ENCODE peak calls at places on chromosomes 16 and 17, in six cellular contexts. K is right lobe of liver, V is dorsolateral prefrontal cortex, S is GM13976, Q is cardiac fibroblast, L is fibroblast of pulmonary artery. W is an unnamed sample.
A peak's percentile ranks its signal among the peaks of the same experiment; 100 is the strongest.

GRCh38 chr16:35862242-35862641 is 2402.8 kb downstream of the TP53TG3F start:
- DNase-seq in S (no peak), L (no peak), Q (no peak), K (no peak), V (no peak), W (no peak)

GRCh38 chr16:78462261-78463208 is 363.1 kb downstream of the WWOX start:
- DNase-seq in K (peak; percentile 60), S (no peak), L (no peak), Q (no peak), V (no peak), W (no peak)

GRCh38 chr17:1498869-1499268 is 6.4 kb upstream of the MYO1C start:
- DNase-seq in Q (peak; percentile 43), S (no peak), L (peak; percentile 56), K (no peak), V (no peak), W (no peak)

GRCh38 chr17:7570351-7570750 is 8.6 kb downstream of the SENP3 start:
- DNase-seq in S (no peak), Q (no peak), L (no peak), K (no peak), V (no peak), W (no peak)

GRCh38 chr16:8798174-8798527 is 512 bp downstream of the PMM2 start:
- DNase-seq in V (no peak), K (no peak), L (peak; percentile 21), Q (no peak), S (no peak), W (no peak)

GRCh38 chr17:2689411-2690164 is 22.0 kb downstream of the CLUH start:
- DNase-seq in S (peak; percentile 30), K (no peak), V (no peak), L (no peak), Q (no peak), W (no peak)

GRCh38 chr17:74389094-74389753 is 21.9 kb downstream of the GPR142 start:
- DNase-seq in Q (no peak), L (no peak), V (no peak), S (no peak), K (no peak), W (no peak)

GRCh38 chr17:80708497-80708896 is 163.9 kb downstream of the RPTOR start:
- DNase-seq in Q (no peak), S (no peak), V (no peak), K (no peak), L (no peak), W (no peak)

GRCh38 chr17:17971431-17972125 is 622 bp downstream of the TOM1L2 start:
- DNase-seq in K (peak; percentile 77), Q (peak; percentile 43), L (no peak), V (peak; percentile 46), S (no peak), W (no peak)

GRCh38 chr16:11587643-11588247 is 1.0 kb upstream of the LITAF start:
- DNase-seq in V (no peak), Q (no peak), L (no peak), S (no peak), K (peak; percentile 51), W (no peak)

GRCh38 chr16:49181812-49182211 is 99.8 kb downstream of the CBLN1 start:
- DNase-seq in Q (no peak), S (no peak), V (no peak), L (no peak), K (no peak), W (no peak)

GRCh38 chr17:73658821-73659220 is 14.6 kb upstream of the SDK2 start:
- DNase-seq in S (no peak), V (no peak), L (no peak), K (no peak), Q (no peak), W (no peak)

GRCh38 chr16:87584975-87585374 is 17.3 kb upstream of the JPH3 start:
- DNase-seq in Q (no peak), S (no peak), V (no peak), K (no peak), L (no peak), W (no peak)

GRCh38 chr16:87582966-87583325 is 19.4 kb upstream of the JPH3 start:
- DNase-seq in V (no peak), K (no peak), Q (no peak), L (no peak), S (no peak), W (no peak)

GRCh38 chr16:87584271-87584670 is 18.0 kb upstream of the JPH3 start:
- DNase-seq in K (no peak), L (peak; percentile 48), S (no peak), V (no peak), Q (peak; percentile 30), W (no peak)

GRCh38 chr16:87582221-87582965 is 19.9 kb upstream of the JPH3 start:
- DNase-seq in Q (peak; percentile 94), S (no peak), K (no peak), V (no peak), L (peak; percentile 88), W (no peak)

DNA sequence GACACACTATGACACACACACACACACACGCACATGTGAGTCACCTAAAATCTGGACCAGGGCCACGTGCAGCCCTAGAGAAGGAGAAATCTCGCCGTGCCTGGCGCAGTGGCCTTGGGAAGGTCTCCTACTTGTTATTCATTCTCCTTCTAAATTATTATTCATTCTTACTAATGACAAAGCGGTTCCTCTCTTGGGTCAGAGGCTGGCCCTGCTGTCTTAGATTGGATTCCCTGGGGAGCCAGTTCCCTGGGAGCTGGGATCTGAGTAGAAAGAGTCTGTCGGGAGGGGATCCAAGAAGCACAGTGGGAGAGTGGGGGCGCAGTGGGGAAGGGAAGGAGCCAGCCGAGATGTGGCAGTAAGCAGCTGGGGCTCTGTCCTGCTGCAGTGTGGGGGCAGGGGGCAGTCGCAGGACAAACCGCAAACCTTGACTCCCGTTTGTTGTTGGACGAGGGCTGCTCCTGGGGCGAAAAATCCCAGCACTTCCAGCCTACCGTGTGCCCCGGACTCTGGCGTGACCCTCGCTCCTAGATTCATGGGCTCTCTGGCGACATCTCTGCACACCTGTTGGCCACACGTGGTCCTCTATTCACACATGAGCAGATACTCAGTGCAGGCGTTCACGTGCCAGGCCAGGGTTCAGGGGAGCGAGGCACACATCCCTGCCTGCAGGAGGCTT is 18.7 kb upstream of the JPH3 start:
- DNase-seq in L (peak; percentile 68), V (no peak), Q (peak; percentile 67), S (no peak), K (no peak), W (no peak)
- TF ChIP-seq CTCF in L (no peak), V (no peak), Q (no peak), S (no peak), K (no peak), W (no peak)

GRCh38 chr17:66340720-66341119 is 38.3 kb downstream of the PRKCA start:
- DNase-seq in Q (no peak), K (no peak), L (no peak), S (no peak), V (no peak), W (no peak)

GRCh38 chr17:66337866-66338472 is 35.6 kb downstream of the PRKCA start:
- DNase-seq in K (no peak), L (no peak), V (no peak), Q (no peak), S (no peak), W (no peak)

GRCh38 chr17:66339563-66339962 is 37.1 kb downstream of the PRKCA start:
- DNase-seq in Q (no peak), S (no peak), K (no peak), L (no peak), V (no peak), W (no peak)

GRCh38 chr17:66337268-66337667 is 34.9 kb downstream of the PRKCA start:
- DNase-seq in Q (no peak), S (no peak), L (no peak), V (no peak), K (no peak), W (no peak)

GRCh38 chr17:66338937-66339336 is 36.5 kb downstream of the PRKCA start:
- DNase-seq in L (no peak), Q (no peak), S (no peak), V (no peak), K (no peak), W (no peak)
- TF ChIP-seq CTCF in L (no peak), Q (no peak), S (no peak), V (no peak), K (no peak), W (no peak)

GRCh38 chr17:58328195-58329034 is at the start of gene TSPOAP1:
- DNase-seq in K (peak; percentile 60), L (no peak), Q (no peak), V (peak; percentile 85), S (peak; percentile 82), W (no peak)

GRCh38 chr17:58325289-58325726 is 3.3 kb downstream of the TSPOAP1 start:
- DNase-seq in L (no peak), V (no peak), S (no peak), Q (no peak), K (peak; percentile 56), W (no peak)

GRCh38 chr17:58327363-58328194 is 1.0 kb downstream of the TSPOAP1 start:
- DNase-seq in S (no peak), L (no peak), K (peak; percentile 51), V (no peak), Q (no peak), W (no peak)

GRCh38 chr17:58325976-58326468 is 2.6 kb downstream of the TSPOAP1 start:
- DNase-seq in Q (no peak), L (no peak), S (no peak), V (peak; percentile 68), K (peak; percentile 52), W (no peak)

DNA sequence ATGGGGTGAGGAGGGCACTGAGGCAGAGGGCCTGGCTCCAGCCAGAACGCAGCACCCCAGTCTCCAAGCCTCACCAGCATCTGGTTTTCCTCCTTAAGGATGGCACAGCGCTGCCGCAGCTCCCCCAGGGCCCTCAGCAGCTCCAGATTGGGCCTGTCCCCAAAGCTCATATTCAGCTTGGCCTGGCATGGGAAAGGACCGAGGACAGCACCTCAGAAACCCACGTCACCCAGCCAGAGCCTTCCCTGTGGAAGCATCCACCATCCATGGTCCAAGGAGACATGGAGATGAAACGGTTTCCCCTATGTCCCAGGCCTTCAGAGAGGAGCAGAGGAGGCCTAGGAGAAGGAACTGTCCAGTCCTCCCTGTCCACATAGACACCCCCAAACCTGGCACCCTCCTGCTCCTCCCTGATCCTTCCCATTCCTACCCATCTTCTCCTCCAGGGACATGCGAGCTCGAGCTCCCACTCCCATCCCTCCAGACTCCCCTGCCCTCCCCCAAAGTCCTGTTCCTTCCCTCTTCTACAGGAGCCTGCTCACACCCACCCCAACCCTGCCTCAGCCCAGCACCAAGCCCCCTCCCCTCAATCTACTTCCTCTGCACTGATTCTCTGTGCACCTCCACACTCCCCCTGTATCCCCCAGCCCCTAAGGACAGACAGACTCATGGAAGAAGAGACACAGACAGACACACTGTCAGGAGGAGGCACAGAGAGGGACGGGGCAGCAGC is 1.8 kb downstream of the TSPOAP1 start:
- DNase-seq in S (no peak), K (peak; percentile 37), L (no peak), Q (no peak), V (no peak), W (no peak)
- TF ChIP-seq CTCF in S (no peak), K (no peak), L (no peak), Q (no peak), V (no peak), W (no peak)

GRCh38 chr17:45451131-45451530 is 18.5 kb upstream of the ARHGAP27 start:
- DNase-seq in S (peak; percentile 4), V (no peak), L (no peak), Q (no peak), K (no peak), W (no peak)
- TF ChIP-seq CTCF in S (peak; percentile 8), V (no peak), L (no peak), Q (peak; percentile 14), K (no peak), W (no peak)